ENCODE peak calls at places on chromosomes 11 and 22, in five cellular contexts. O is right atrium auricular region, P is tibial artery, N is heart right ventricle, M is ovary. B is an unnamed sample.

GRCh38 chr11:26805001-26805400 is 83.1 kb upstream of the SLC5A12 start:
- DNase-seq in P (no peak), O (no peak), N (no peak), M (no peak), B (no peak)

GRCh38 chr11:1563149-1563638 is 8.9 kb downstream of the DUSP8 start:
- DNase-seq in P (no peak), M (no peak), O (no peak), N (no peak), B (no peak)

GRCh38 chr22:19044381-19044780 is 77.8 kb downstream of the DGCR2 start:
- DNase-seq in O (no peak), P (no peak), N (no peak), M (no peak), B (no peak)

GRCh38 chr11:67644472-67645418 is 5.2 kb upstream of the TBX10 start:
- DNase-seq in N (no peak), O (no peak), P (no peak), M (no peak), B (no peak)

GRCh38 chr11:40029406-40029805 is 1430.0 kb downstream of the LRRC4C start:
- DNase-seq in N (no peak), M (no peak), P (no peak), O (no peak), B (no peak)

GRCh38 chr11:19742595-19743292 is 30.1 kb downstream of the NAV2 start:
- DNase-seq in P (peak), M (peak), N (peak), O (peak), B (peak)

GRCh38 chr22:46657996-46658947 is 38.1 kb downstream of the GRAMD4 start:
- DNase-seq in O (no peak), M (no peak), N (no peak), P (no peak), B (no peak)

GRCh38 chr22:25364736-25365241 is 145.3 kb downstream of the CRYBB2 start:
- DNase-seq in M (no peak), O (no peak), P (peak), N (no peak), B (no peak)

GRCh38 chr11:113104390-113105251 is 143.4 kb downstream of the NCAM1 start:
- DNase-seq in N (no peak), O (no peak), M (no peak), P (no peak), B (no peak)

GRCh38 chr22:32697331-32697995 is 104.0 kb upstream of the TIMP3 start:
- DNase-seq in P (no peak), N (no peak), M (no peak), O (no peak), B (no peak)

GRCh38 chr11:121553367-121553766 is 100.6 kb upstream of the SORL1-AS1 start:
- DNase-seq in P (no peak), M (no peak), N (no peak), O (no peak), B (no peak)

GRCh38 chr22:29883831-29884139 is 811 bp downstream of the MTMR3 start:
- DNase-seq in M (no peak), P (no peak), O (no peak), N (no peak), B (peak)

GRCh38 chr11:1197886-1198765 is 24.7 kb upstream of the MUC5B start:
- DNase-seq in P (peak), O (no peak), M (peak), N (no peak), B (no peak)

GRCh38 chr22:48473202-48473601 is 1354.5 kb downstream of the BRD1 start:
- DNase-seq in O (no peak), P (no peak), N (no peak), M (no peak), B (no peak)

GRCh38 chr11:108221981-108222685 is at the start of gene NPAT:
- DNase-seq in P (peak), N (no peak), O (no peak), M (no peak), B (peak)

GRCh38 chr11:103234974-103235373 is 125.7 kb downstream of the DYNC2H1 start:
- DNase-seq in M (no peak), P (no peak), O (no peak), N (no peak), B (peak)

GRCh38 chr11:46554205-46555162 is 39.3 kb downstream of the AMBRA1 start:
- DNase-seq in P (no peak), M (no peak), N (no peak), O (no peak), B (peak)

GRCh38 chr11:134893810-134894685 is 482.0 kb upstream of the B3GAT1 start:
- DNase-seq in O (no peak), P (no peak), N (no peak), M (no peak), B (no peak)

GRCh38 chr22:25360411-25360810 is 141.0 kb downstream of the CRYBB2 start:
- DNase-seq in N (no peak), M (no peak), O (no peak), P (no peak), B (no peak)

GRCh38 chr22:19178659-19179471 is at the start of gene SLC25A1:
- DNase-seq in M (peak), O (peak), N (peak), P (peak), B (peak)

GRCh38 chr11:48013269-48013901 is 33.0 kb downstream of the PTPRJ start:
- DNase-seq in P (no peak), O (no peak), M (no peak), N (no peak), B (no peak)

DNA sequence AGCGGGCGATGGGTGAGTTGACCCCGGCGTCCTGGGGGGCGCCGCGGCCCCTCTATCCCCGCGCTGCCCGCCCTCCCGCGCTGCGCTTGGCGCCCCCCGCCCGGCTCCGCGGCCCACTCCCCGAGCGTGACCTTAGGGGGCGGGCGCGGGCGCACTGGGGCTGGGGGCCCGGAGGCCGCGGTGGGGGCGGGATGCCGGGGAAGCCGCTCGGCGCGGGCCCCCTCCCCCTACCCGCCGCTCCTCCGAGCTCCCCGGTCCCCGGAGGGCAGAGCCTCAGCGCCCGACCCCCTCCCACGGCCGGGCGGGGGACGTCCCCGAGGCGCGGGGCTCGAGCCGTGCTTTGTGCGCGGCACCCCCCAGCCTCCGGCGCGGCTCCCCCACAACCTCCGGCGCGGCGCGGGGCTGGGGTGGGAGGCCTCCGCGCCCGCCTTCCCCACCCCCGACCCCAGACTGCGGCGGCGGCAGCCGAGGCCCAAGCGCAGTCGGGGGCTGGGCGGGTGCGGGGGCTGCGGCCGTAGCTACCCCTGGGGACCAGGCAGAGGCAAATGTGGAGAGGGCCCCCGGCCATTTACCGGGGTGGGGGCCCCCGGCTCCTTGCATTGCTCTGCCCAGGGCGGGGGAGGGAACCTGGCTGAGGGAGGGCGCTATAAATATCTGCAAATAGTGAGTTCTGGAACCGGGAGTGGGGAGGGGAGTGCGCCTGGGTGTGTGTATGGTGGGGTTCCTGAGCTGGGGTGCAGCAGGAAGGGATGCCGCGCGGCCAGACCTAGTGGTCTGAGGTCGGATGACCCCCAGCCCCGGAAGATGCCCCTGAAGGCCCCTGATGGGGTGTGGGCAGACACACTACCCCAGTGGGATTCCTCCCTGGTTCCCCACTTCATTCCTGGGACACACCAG is 982 bp downstream of the MGAT3 start:
- DNase-seq in N (no peak), O (no peak), P (no peak), M (no peak), B (no peak)
- H3K4me3 ChIP-seq in N (peak), O (peak), P (peak), M (peak), B (peak)

GRCh38 chr11:112073941-112074811 is at the start of the genes NKAPD1 and PIH1D2:
- DNase-seq in P (peak), O (peak), M (peak), N (peak), B (peak)
- TF ChIP-seq CTCF in P (peak), O (no peak), M (no peak), N (no peak), B (no peak)

DNA sequence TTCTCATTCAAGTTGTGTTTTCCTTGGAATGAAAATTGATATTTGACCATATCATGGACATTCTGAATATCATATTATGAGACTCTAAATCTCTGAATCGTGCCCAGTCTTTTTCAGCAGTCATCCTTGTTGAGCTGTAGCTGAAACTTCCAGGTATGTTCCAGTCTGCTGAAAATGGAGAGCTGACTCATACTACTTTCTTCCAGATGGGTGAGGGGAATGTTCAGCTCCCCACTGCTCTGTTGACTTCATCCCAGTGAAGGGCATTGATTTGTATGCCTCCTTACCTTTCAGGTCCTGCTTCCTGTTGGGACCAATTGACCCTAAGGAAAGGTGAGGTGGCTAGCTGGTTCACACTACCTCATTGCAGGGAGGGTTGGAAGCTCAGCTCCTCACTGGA is 3.5 kb downstream of the OR5P2 start:
- DNase-seq in N (no peak), M (no peak), O (no peak), P (no peak), B (no peak)
- H3K4me3 ChIP-seq in N (no peak), M (no peak), O (no peak), P (no peak), B (no peak)

DNA sequence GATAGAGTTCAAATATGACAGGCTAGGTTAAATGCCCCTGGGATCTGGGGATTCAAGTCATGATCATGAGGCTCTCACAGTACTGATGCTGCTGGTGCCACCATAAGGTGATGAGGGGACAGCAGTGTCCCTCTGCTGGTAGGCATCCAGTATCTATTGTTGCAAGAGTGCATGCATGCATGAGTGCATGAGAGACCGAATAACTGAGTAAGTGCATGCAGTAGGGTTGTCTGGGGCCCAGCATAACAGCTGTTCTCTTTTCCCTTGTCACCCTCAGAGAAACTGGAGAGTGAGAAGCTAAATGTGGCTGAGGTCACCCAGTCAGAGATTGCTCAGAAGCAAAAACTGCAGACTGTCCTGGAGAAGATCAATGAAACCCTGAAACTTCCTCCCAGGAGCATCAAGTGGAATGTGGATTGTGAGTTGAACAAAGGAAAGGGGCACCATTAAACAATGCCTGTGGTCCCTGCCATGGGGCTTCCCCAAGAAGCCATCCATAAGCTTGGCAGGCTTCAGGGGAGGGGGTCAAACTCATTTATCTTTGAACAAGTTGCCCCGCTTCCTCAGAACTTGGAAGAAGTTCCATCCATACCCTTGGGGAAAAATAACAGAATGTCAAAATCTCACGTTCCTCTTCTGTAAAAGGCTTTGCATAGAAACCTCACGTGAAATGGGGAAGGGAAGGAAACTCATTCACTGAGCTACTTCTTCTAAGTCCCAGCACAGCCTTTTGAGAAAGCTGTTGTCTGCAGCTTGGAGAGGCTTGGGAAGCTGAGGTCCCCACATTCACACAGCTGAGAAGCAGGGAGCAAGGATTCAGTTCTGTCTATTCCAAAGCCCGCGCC is 119.0 kb downstream of the PARVA start:
- DNase-seq in M (no peak), O (no peak), P (no peak), N (no peak), B (no peak)
- TF ChIP-seq CTCF in M (no peak), O (no peak), P (no peak), N (peak), B (no peak)

DNA sequence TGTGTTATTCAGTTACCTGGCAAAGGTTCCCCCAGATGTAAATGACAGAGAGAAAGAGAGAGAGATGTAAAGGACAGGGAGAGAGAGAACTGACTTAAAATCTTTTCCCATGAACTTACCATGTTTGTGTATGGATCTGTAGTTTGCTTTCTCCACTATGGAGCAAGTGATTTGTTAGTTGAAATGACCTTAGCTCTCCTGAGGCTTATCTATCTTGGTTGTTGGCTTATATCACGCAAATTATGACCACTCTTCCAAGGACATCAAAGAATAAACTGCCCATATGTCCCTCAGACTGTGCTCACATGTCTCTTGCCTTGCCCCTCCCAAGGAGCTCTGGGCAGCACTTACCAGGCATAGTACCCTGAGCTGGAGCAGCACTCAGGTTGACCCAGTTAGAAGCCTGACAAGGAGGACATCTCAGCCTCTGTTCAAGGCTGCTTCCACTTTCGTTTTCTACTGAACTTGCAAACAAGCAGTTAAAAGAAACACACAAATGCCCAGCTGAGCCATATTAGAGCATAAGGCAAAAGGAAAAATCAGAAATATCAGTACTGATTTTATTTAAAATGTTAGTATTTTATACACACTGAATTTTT is 95.2 kb upstream of the RCN1 start:
- DNase-seq in M (no peak), O (no peak), P (no peak), N (no peak), B (peak)
- H3K4me3 ChIP-seq in M (no peak), O (no peak), P (no peak), N (no peak), B (no peak)

GRCh38 chr11:43311791-43312607 is at the start of gene API5:
- DNase-seq in O (peak), P (peak), N (peak), M (peak), B (peak)
- TF ChIP-seq CTCF in O (peak), P (peak), N (peak), M (peak), B (peak)

DNA sequence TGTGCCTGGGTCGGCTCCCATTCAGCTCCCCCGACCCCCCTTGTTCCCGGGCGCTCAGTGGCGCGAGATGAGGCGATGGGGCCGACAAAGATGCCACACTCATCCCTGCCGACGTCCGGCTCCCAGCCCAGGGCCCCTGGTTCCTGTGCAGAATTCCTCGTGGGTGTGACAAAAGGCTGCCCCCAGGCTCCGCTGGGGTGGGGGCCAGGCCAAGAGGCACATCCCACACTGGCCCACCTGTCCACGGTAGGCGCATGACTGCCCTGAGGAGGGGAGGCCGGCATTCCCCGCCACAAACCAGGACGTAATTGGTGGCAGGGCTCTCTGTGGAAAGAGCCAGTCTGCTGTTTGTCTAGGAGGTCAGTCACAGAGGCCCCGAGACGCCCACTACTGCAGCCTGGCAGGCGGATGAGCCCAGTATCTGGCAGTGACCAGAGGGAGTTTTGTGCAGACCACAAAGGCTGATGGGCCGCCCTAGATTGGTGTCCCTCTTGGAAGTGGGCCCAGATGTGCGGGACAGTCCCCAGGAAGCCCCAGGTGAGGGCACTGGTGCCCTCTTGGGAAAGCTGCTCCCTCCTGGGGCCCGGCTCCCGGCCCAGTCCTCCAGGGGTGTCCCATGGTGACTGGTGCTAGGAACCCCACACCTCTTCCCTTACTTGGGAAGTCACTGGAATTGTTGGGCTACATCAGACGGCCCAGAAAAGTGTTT is 5.7 kb downstream of the CCND1 start:
- DNase-seq in O (no peak), P (no peak), M (no peak), N (no peak), B (no peak)
- H3K4me3 ChIP-seq in O (no peak), P (no peak), M (no peak), N (no peak), B (no peak)

GRCh38 chr11:124868322-124869274 is 3.4 kb downstream of the ROBO3 start:
- DNase-seq in O (no peak), M (peak), P (no peak), N (no peak), B (no peak)
- TF ChIP-seq CTCF in O (no peak), M (no peak), P (no peak), N (no peak), B (no peak)

GRCh38 chr22:41697126-41697775 is 2.1 kb upstream of the MEI1 start:
- DNase-seq in M (peak), N (peak), P (peak), O (peak), B (peak)
- H3K4me3 ChIP-seq in M (peak), N (peak), P (peak), O (no peak), B (no peak)

DNA sequence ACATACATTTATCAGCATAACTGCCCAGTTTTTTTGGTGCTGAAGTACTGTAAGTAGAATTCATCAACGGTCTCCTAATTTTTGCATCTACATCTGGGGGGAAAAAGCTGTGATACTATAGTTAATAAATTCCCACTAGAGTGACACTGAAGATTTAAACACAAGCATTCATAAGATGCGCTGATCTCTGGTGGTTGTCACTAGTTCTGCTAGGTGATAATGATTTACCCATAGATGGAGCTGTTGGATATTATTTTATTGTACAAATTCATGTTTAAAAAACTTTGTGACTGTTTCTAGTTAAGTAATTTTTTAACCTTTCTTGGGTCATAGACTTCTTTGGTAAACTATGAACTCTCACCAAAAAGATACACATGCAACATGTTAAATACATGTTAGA is 106.6 kb downstream of the EMSY start:
- DNase-seq in M (no peak), O (no peak), N (no peak), P (no peak), B (peak)
- TF ChIP-seq CTCF in M (peak), O (no peak), N (peak), P (peak), B (peak)

B was measured in astrocyte of the spinal cord.